ENCODE peak calls at places on chromosomes 13 and 19, in four cellular contexts. P, K, U and B are unnamed samples.

GRCh38 chr19:50357178-50358100 is 8.0 kb downstream of the NAPSA start:
- DNase-seq in P (peak), K (peak), U (peak), B (peak)

GRCh38 chr13:54633461-54633860 is 1604.8 kb downstream of the OLFM4 start:
- DNase-seq in P (no peak), K (no peak), U (no peak), B (no peak)

GRCh38 chr19:850979-851335 is 1.1 kb upstream of the ELANE start:
- DNase-seq in P (no peak), K (no peak), U (no peak), B (no peak)

GRCh38 chr19:48190288-48191284 is 20.1 kb downstream of the ZSWIM9 start:
- DNase-seq in P (peak), K (no peak), U (no peak), B (no peak)

GRCh38 chr19:50269653-50270052 is 59.5 kb downstream of the KCNC3 start:
- DNase-seq in P (no peak), K (no peak), U (no peak), B (no peak)

GRCh38 chr19:38449518-38449917 is 16.0 kb downstream of the RYR1 start:
- DNase-seq in P (no peak), K (no peak), U (no peak), B (no peak)

GRCh38 chr13:49791214-49791752 is 1.2 kb downstream of the KPNA3 start:
- DNase-seq in P (peak), K (peak), U (no peak), B (no peak)

GRCh38 chr19:35354898-35355297 is 3.4 kb upstream of the FFAR3 start:
- DNase-seq in P (no peak), K (no peak), U (peak), B (no peak)

GRCh38 chr13:40458283-40459031 is 208.0 kb downstream of the FOXO1 start:
- DNase-seq in P (no peak), K (no peak), U (no peak), B (no peak)

GRCh38 chr19:42199440-42200115 is 17.9 kb downstream of the DEDD2 start:
- DNase-seq in P (no peak), K (no peak), U (peak), B (no peak)

GRCh38 chr19:47107953-47108746 is 5.4 kb downstream of the ZC3H4 start:
- DNase-seq in P (no peak), K (no peak), U (peak), B (no peak)

GRCh38 chr19:47105874-47106273 is 7.7 kb downstream of the ZC3H4 start:
- DNase-seq in P (no peak), K (no peak), U (no peak), B (no peak)

GRCh38 chr19:47106819-47107200 is 6.8 kb downstream of the ZC3H4 start:
- DNase-seq in P (no peak), K (no peak), U (no peak), B (no peak)

GRCh38 chr19:47109177-47109540 is 4.4 kb downstream of the ZC3H4 start:
- DNase-seq in P (no peak), K (no peak), U (no peak), B (no peak)

GRCh38 chr19:47107201-47107952 is 6.2 kb downstream of the ZC3H4 start:
- DNase-seq in P (peak), K (no peak), U (peak), B (no peak)
- TF ChIP-seq POLR2AphosphoS5 in P (no peak), K (no peak), U (no peak), B (peak)

GRCh38 chr19:16076154-16076957 is at the start of gene TPM4:
- DNase-seq in P (peak), K (peak), U (peak), B (peak)

GRCh38 chr19:16078759-16079707 is 2.7 kb downstream of the TPM4 start:
- DNase-seq in P (peak), K (peak), U (peak), B (peak)

GRCh38 chr19:16078311-16078758 is 2.0 kb downstream of the TPM4 start:
- DNase-seq in P (no peak), K (no peak), U (peak), B (peak)

GRCh38 chr19:16075430-16076153 is 703 bp upstream of the TPM4 start:
- DNase-seq in P (no peak), K (no peak), U (peak), B (no peak)

DNA sequence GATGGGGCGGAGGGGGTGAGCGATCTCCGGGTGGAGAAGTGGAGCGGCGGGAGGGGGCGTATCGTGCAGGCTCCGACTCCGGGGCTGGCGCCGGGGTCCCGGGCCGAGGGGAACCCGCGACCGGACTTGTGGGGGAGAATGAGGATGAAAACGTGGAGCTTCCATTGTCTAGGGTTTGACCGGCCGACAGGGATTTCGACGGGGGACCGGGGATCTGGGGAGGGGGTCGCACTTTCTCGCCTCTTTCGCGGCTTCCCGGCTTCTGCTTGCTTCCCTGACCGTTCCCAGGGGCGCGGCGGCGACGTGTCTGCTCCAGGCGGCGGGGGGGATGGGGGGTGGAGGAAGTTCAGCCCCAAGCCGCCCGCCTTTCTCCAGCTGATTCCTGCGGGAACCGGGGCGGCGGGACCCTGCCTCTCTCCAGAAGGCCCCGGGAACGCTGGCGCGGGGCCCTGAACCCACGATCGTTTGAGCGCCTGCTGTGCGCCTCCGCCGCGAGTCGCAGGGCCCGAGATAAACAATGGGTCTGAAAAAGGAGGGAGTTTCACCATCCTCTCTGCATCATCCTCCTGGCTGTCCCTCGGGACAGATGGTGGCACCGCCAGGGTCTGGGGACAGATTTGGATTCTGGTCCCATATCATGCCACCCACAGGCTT is 790 bp downstream of the TPM4 start:
- DNase-seq in P (no peak), K (peak), U (peak), B (peak)
- TF ChIP-seq POLR2AphosphoS5 in P (no peak), K (no peak), U (peak), B (peak)

DNA sequence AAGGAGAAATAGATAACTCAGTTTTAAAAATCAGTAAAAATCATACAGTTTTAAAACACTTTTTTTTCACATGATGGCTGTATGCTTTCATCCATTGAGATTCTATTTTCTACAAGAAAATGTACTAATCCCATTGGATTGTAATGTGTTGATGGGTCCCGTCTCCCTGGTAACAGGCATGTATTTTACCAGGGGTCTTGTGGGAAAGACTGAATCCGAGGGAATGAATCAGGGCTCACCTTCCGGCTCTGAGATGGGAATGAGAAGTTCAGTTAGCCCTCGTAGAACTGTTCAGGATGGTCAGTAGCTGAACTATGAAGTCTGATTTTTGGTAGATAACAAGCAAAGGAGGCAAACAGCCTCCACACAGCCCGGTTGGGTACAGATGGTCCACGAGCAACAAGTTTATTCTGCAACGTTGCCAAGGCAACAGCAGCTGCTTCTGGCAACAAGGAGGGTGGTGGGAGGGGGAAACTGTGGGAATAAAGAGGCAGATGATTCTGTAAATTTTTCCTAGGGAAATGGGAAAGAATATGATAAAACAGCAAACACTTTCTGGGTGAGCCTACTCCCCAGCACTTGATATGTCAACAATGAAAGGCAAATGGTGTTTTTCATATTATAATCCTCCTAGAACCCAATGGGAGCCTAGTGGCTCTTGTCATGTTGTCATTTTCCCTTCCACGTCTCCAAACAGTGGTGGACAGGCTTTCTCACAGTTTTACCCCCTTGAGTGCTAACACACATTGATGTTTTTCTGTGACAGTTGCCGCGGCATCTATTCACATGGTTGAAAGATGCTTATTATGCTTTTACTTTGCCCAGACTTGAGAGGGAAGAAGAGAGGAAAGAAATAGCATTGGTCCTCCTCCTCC is 12.4 kb upstream of the SIAH3 start:
- DNase-seq in P (no peak), K (peak), U (no peak), B (peak)
- TF ChIP-seq POLR2AphosphoS5 in P (no peak), K (no peak), U (no peak), B (no peak)

DNA sequence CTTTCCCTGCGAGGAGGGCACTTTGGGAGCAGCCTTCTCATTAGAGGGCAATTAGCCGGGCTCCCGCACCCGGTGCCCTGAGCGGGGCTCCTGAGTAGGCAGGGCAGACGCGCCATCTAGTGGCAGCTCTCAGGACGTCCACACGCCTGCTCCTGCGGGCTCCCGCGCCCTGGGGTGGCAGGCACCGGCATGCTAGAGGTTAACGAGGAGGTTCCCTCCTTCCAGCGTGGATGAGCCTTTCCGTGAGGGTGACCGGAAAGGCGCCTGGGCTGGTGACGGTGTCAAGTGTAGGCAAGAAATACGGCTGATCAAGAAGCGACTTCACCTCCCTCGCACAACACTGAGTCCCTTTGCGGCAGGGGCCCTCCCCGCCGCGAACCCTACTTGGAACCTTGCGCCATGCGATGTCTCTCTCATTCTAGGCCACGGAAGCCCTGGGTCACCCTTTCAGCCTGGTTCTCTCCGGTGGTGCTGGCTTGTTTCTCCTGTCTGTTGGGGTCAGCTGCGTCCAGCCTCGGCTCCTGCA is 67.7 kb downstream of the ALOX5AP start:
- DNase-seq in P (peak), K (peak), U (peak), B (peak)
- TF ChIP-seq POLR2AphosphoS5 in P (no peak), K (no peak), U (peak), B (peak)

GRCh38 chr19:3976495-3977241 is 5.8 kb upstream of the DAPK3 start:
- DNase-seq in P (no peak), K (peak), U (no peak), B (no peak)
- TF ChIP-seq POLR2AphosphoS5 in P (no peak), K (no peak), U (peak), B (no peak)

GRCh38 chr13:110306340-110306959 is 507 bp downstream of the COL4A1 start:
- DNase-seq in P (no peak), K (peak), U (no peak), B (no peak)
- TF ChIP-seq POLR2AphosphoS5 in P (no peak), K (no peak), U (no peak), B (no peak)